ENCODE peak calls at places on chromosomes 5 and 9, in nine cellular contexts. O, A, Z, P, U, W, Y, F and L are unnamed samples.

GRCh38 chr5:98433022-98433421 is 340.4 kb upstream of the RGMB start:
- DNase-seq in W (no peak), Y (no peak), A (no peak), O (no peak), U (no peak), Z (no peak), F (peak; percentile 63), P (no peak), L (no peak)

GRCh38 chr9:127495884-127496555 is 44.7 kb downstream of the LRSAM1 start:
- DNase-seq in W (no peak), U (no peak), Y (no peak), O (no peak), Z (no peak), P (no peak), A (no peak), F (no peak), L (no peak)

GRCh38 chr5:61344187-61344944 is 12.3 kb downstream of the ZSWIM6 start:
- DNase-seq in A (no peak), Y (no peak), Z (no peak), W (no peak), F (peak; percentile 51), O (no peak), U (peak; percentile 47), P (peak; percentile 50), L (no peak)

GRCh38 chr5:171131499-171131898 is 177.5 kb upstream of the TLX3 start:
- DNase-seq in Z (no peak), U (no peak), A (no peak), P (no peak), W (no peak), O (no peak), F (no peak), Y (no peak), L (no peak)

GRCh38 chr9:86944974-86945867 is 2.1 kb downstream of the GAS1 start:
- DNase-seq in W (peak; percentile 77), Z (no peak), P (no peak), Y (peak; percentile 32), A (no peak), F (no peak), U (peak; percentile 44), O (no peak), L (no peak)

GRCh38 chr5:140875085-140876065 is at the start of gene PCDHA12:
- DNase-seq in A (no peak), W (peak; percentile 76), U (no peak), Z (no peak), P (no peak), O (no peak), Y (no peak), F (no peak), L (no peak)

GRCh38 chr5:72224946-72225427 is 95.1 kb downstream of the MRPS27 start:
- DNase-seq in A (no peak), O (no peak), F (no peak), W (no peak), Y (no peak), U (peak; percentile 82), P (no peak), Z (no peak), L (no peak)

GRCh38 chr9:121026260-121026691 is 23.8 kb downstream of the C5 start:
- DNase-seq in Z (no peak), Y (no peak), F (peak; percentile 67), A (no peak), O (no peak), W (no peak), U (peak; percentile 62), P (no peak), L (no peak)

GRCh38 chr9:35035851-35036701 is 36.3 kb downstream of the VCP start:
- DNase-seq in Y (peak; percentile 60), P (no peak), U (peak; percentile 71), Z (no peak), A (no peak), O (no peak), W (peak; percentile 63), F (peak; percentile 84), L (no peak)

GRCh38 chr5:106522296-106522695 is 1148.4 kb downstream of the EFNA5 start:
- DNase-seq in O (no peak), W (no peak), Y (no peak), Z (no peak), P (no peak), A (no peak), U (peak; percentile 57), F (no peak), L (no peak)

GRCh38 chr9:91795500-91796241 is 154.4 kb downstream of the ROR2 start:
- DNase-seq in O (peak; percentile 71), Y (no peak), P (no peak), F (peak; percentile 79), A (no peak), Z (no peak), W (peak; percentile 42), U (peak; percentile 26), L (no peak)

GRCh38 chr5:124372457-124372856 is 374.0 kb downstream of the ZNF608 start:
- DNase-seq in O (no peak), Y (no peak), F (peak; percentile 26), P (peak; percentile 29), W (no peak), U (no peak), Z (no peak), A (no peak), L (no peak)

GRCh38 chr5:38926121-38926520 is 80.3 kb downstream of the OSMR start:
- DNase-seq in Z (no peak), A (no peak), P (no peak), Y (no peak), W (no peak), O (no peak), U (peak; percentile 53), F (peak; percentile 31), L (no peak)

GRCh38 chr5:138408023-138408422 is 30.8 kb upstream of the REEP2 start:
- DNase-seq in F (peak; percentile 64), U (no peak), O (no peak), P (peak; percentile 79), Z (no peak), W (no peak), A (no peak), Y (no peak), L (peak; percentile 29)

GRCh38 chr5:173812811-173813550 is 75.2 kb upstream of the CPEB4 start:
- DNase-seq in U (peak; percentile 71), P (no peak), Y (no peak), Z (no peak), O (no peak), F (peak; percentile 52), W (no peak), A (no peak), L (no peak)

GRCh38 chr5:102759289-102759688 is 4.2 kb downstream of the PAM start:
- DNase-seq in Y (no peak), U (no peak), A (no peak), O (no peak), P (no peak), W (no peak), F (no peak), Z (no peak), L (no peak)

GRCh38 chr5:59829389-59829788 is 64.1 kb downstream of the PDE4D start:
- DNase-seq in F (peak; percentile 89), Y (no peak), P (no peak), U (peak; percentile 91), W (no peak), Z (peak; percentile 90), A (no peak), O (no peak), L (no peak)
- H3K4me3 ChIP-seq in F (no peak overlapping the region), Y (no peak overlapping the region), P (no peak overlapping the region), U (no peak overlapping the region), W (no peak overlapping the region), Z (no peak overlapping the region), A (no peak overlapping the region), O (no peak overlapping the region), L (no peak overlapping the region)

DNA sequence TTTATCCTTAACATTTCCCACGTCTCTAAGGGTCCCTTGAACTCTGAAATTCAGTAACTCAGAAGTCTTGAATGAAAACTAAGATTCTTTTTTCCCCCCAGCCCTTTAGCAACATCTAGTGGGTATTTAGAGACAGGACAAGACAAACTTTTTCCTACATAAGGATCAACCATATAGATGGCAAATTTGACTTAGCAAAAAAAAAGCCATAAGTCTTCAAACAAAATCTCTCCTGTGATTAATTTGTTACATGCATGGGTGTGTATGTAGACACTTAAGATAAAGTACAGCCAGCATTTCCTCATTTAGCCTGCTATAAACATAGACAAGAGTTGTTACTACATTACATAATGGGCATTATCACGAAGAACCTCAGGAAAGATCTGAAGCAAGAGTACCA is 29.1 kb upstream of the ANKRD31 start:
- DNase-seq in Z (no peak), F (peak; percentile 55), A (no peak), W (no peak), Y (no peak), O (peak; percentile 37), P (no peak), U (peak; percentile 81), L (no peak)
- TF ChIP-seq CTCF in Z (peak; percentile 65), F (peak; percentile 68), A (peak; percentile 26), W (peak; percentile 81), Y (peak; percentile 6), O (peak; percentile 76), P (peak; percentile 55), U (peak; percentile 71), L (peak; percentile 53)

DNA sequence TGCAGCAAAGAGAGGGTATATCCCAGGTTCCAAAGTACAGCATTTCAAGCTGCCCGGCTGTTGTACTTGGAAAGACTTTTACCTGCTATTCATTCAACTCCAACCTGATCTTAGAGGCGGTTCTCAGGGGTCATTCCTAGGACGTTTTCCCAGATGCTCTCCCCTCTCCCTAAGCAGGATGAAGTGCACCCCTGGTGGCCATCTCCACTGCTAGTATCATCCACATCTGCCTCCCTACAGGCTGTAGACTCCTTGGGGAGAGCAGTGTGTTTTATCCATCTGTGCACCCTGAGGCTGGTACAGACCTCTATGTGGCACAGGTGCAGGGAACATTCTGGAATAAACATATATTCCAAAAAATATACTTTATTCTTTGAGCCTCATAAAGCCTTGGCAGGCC is 56.8 kb downstream of the PTPN3 start:
- DNase-seq in F (no peak), W (peak; percentile 77), Y (no peak), U (no peak), Z (no peak), A (no peak), P (no peak), O (no peak), L (no peak)
- H3K4me3 ChIP-seq in F (no peak overlapping the region), W (no peak overlapping the region), Y (no peak overlapping the region), U (no peak overlapping the region), Z (no peak overlapping the region), A (no peak overlapping the region), P (no peak overlapping the region), O (no peak overlapping the region), L (no peak overlapping the region)

GRCh38 chr5:78922879-78923621 is 62.1 kb downstream of the ARSB start:
- DNase-seq in F (no peak), W (no peak), A (no peak), Y (no peak), Z (no peak), P (no peak), O (no peak), U (no peak), L (no peak)

GRCh38 chr5:78923622-78923970 is 61.5 kb downstream of the ARSB start:
- DNase-seq in Z (no peak), P (no peak), A (no peak), Y (no peak), U (no peak), W (no peak), O (no peak), F (no peak), L (no peak)

GRCh38 chr5:78925102-78925876 is 59.8 kb downstream of the ARSB start:
- DNase-seq in F (no peak), P (no peak), Z (no peak), O (no peak), U (peak; percentile 18), Y (no peak), A (no peak), W (no peak), L (no peak)

GRCh38 chr5:78916044-78916443 is 69.1 kb downstream of the ARSB start:
- DNase-seq in O (no peak), P (no peak), Z (no peak), Y (no peak), U (peak; percentile 26), A (no peak), F (no peak), W (no peak), L (no peak)

GRCh38 chr5:78920604-78921003 is 64.5 kb downstream of the ARSB start:
- DNase-seq in O (no peak), U (peak; percentile 84), P (peak; percentile 21), W (peak; percentile 76), F (peak; percentile 60), Z (no peak), Y (peak; percentile 32), A (no peak), L (no peak)
- TF ChIP-seq CTCF in O (no peak), U (peak; percentile 77), P (peak; percentile 57), W (peak; percentile 73), F (peak; percentile 50), Z (peak; percentile 56), Y (peak; percentile 33), A (no peak), L (no peak)